ENCODE peak calls at places on chromosomes 1 and 21, in five cellular contexts. T, Y, Z, L and W are unnamed samples.

GRCh38 chr1:89271616-89272015 is 1.0 kb downstream of the GBP5 start:
- DNase-seq in Z (no peak), L (no peak), Y (peak; percentile 34), T (no peak), W (no peak)

GRCh38 chr1:58592521-58593134 is 15.6 kb upstream of the TACSTD2 start:
- DNase-seq in Z (no peak), T (no peak), L (no peak), Y (peak; percentile 92), W (no peak)

GRCh38 chr1:221118938-221119320 is 239.7 kb downstream of the HLX start:
- DNase-seq in T (no peak), Y (no peak), L (no peak), Z (no peak), W (no peak)

GRCh38 chr1:244217711-244218110 is 166.6 kb downstream of the ZBTB18 start:
- DNase-seq in T (no peak), Y (no peak), L (no peak), Z (no peak), W (no peak)

GRCh38 chr1:22955146-22955545 is 17.5 kb downstream of the LACTBL1 start:
- DNase-seq in T (no peak), Z (no peak), L (no peak), Y (no peak), W (no peak)

GRCh38 chr1:9394010-9394409 is 101.3 kb downstream of the SPSB1 start:
- DNase-seq in T (no peak), Y (peak; percentile 9), L (no peak), Z (no peak), W (no peak)

GRCh38 chr1:43990271-43991199 is 864 bp upstream of the CCDC24 start:
- DNase-seq in T (peak; percentile 55), Z (no peak), Y (no peak), L (no peak), W (no peak)

GRCh38 chr1:155623357-155623756 is 13.3 kb downstream of the MSTO1 start:
- DNase-seq in T (no peak), Z (no peak), L (no peak), Y (no peak), W (no peak)

GRCh38 chr1:3174487-3175247 is 105.7 kb downstream of the PRDM16 start:
- DNase-seq in Z (no peak), Y (peak; percentile 99), L (no peak), T (no peak), W (peak; percentile 75)

GRCh38 chr21:43675871-43676270 is 16.5 kb downstream of the RRP1B start:
- DNase-seq in L (no peak), Y (peak; percentile 56), Z (no peak), T (no peak), W (no peak)

GRCh38 chr1:109927908-109928307 is 17.3 kb downstream of the CSF1 start:
- DNase-seq in Y (no peak), T (no peak), L (no peak), Z (no peak), W (peak; percentile 84)